ENCODE peak calls at places on chromosomes 5 and 9, in seven cellular contexts. One of them, this sample, is unnamed.
A peak's percentile ranks its signal among the peaks of the same experiment; 100 is the strongest.

GRCh38 chr5:43193171-43193951 is 1.3 kb downstream of the NIM1K start:
- DNase-seq in stimulated activated CD4-positive, alpha-beta T cell treated with anti-CD3 and anti-CD28 coated beads, Interleukin-12 subunit alpha, Interleukin-12 subunit beta, amount 100 ng/mL, for 4 hours: peak; percentile 25
- DNase-seq in NCI-H774: peak; percentile 48
- DNase-seq in B cell: peak; percentile 43
- DNase-seq in NCI-H748 treated with DMSO at 0.1 percent for 48 hours: peak; percentile 85
- DNase-seq in Calu3: no peak
- DNase-seq in HTR-8/SVneo: peak; percentile 95
- DNase-seq in this sample: no peak

GRCh38 chr9:69276775-69277174 is 48.2 kb upstream of the ENTREP1 start:
- DNase-seq in NCI-H774: no peak
- DNase-seq in NCI-H748 treated with DMSO at 0.1 percent for 48 hours: no peak
- DNase-seq in B cell: no peak
- DNase-seq in stimulated activated CD4-positive, alpha-beta T cell treated with anti-CD3 and anti-CD28 coated beads, Interleukin-12 subunit alpha, Interleukin-12 subunit beta, amount 100 ng/mL, for 4 hours: no peak
- DNase-seq in Calu3: no peak
- DNase-seq in HTR-8/SVneo: no peak
- DNase-seq in this sample: no peak

GRCh38 chr9:124040186-124040920 is 28.8 kb downstream of the LHX2 start:
- DNase-seq in NCI-H774: no peak
- DNase-seq in stimulated activated CD4-positive, alpha-beta T cell treated with anti-CD3 and anti-CD28 coated beads, Interleukin-12 subunit alpha, Interleukin-12 subunit beta, amount 100 ng/mL, for 4 hours: no peak
- DNase-seq in NCI-H748 treated with DMSO at 0.1 percent for 48 hours: no peak
- DNase-seq in HTR-8/SVneo: no peak
- DNase-seq in B cell: no peak
- DNase-seq in Calu3: no peak
- DNase-seq in this sample: no peak

GRCh38 chr5:138460032-138460693 is 5.1 kb upstream of the EGR1 start:
- DNase-seq in HTR-8/SVneo: no peak
- DNase-seq in NCI-H774: no peak
- DNase-seq in B cell: no peak
- DNase-seq in stimulated activated CD4-positive, alpha-beta T cell treated with anti-CD3 and anti-CD28 coated beads, Interleukin-12 subunit alpha, Interleukin-12 subunit beta, amount 100 ng/mL, for 4 hours: no peak
- DNase-seq in NCI-H748 treated with DMSO at 0.1 percent for 48 hours: no peak
- DNase-seq in Calu3: no peak
- DNase-seq in this sample: no peak

GRCh38 chr5:54148858-54149257 is 161.5 kb downstream of the ARL15 start:
- DNase-seq in HTR-8/SVneo: no peak
- DNase-seq in NCI-H774: no peak
- DNase-seq in Calu3: no peak
- DNase-seq in B cell: no peak
- DNase-seq in stimulated activated CD4-positive, alpha-beta T cell treated with anti-CD3 and anti-CD28 coated beads, Interleukin-12 subunit alpha, Interleukin-12 subunit beta, amount 100 ng/mL, for 4 hours: no peak
- DNase-seq in NCI-H748 treated with DMSO at 0.1 percent for 48 hours: peak; percentile 13
- DNase-seq in this sample: no peak

GRCh38 chr5:158382473-158382872 is 523.5 kb upstream of the CLINT1 start:
- DNase-seq in stimulated activated CD4-positive, alpha-beta T cell treated with anti-CD3 and anti-CD28 coated beads, Interleukin-12 subunit alpha, Interleukin-12 subunit beta, amount 100 ng/mL, for 4 hours: no peak
- DNase-seq in HTR-8/SVneo: peak; percentile 69
- DNase-seq in NCI-H774: no peak
- DNase-seq in NCI-H748 treated with DMSO at 0.1 percent for 48 hours: no peak
- DNase-seq in B cell: no peak
- DNase-seq in Calu3: peak; percentile 9
- DNase-seq in this sample: peak; percentile 27

GRCh38 chr5:149005077-149005892 is 57.6 kb downstream of the SH3TC2 start:
- DNase-seq in Calu3: peak; percentile 78
- DNase-seq in NCI-H748 treated with DMSO at 0.1 percent for 48 hours: no peak
- DNase-seq in stimulated activated CD4-positive, alpha-beta T cell treated with anti-CD3 and anti-CD28 coated beads, Interleukin-12 subunit alpha, Interleukin-12 subunit beta, amount 100 ng/mL, for 4 hours: no peak
- DNase-seq in B cell: no peak
- DNase-seq in HTR-8/SVneo: no peak
- DNase-seq in NCI-H774: no peak
- DNase-seq in this sample: no peak

GRCh38 chr9:108784128-108784490 is 71.7 kb downstream of the ACTL7B start:
- DNase-seq in stimulated activated CD4-positive, alpha-beta T cell treated with anti-CD3 and anti-CD28 coated beads, Interleukin-12 subunit alpha, Interleukin-12 subunit beta, amount 100 ng/mL, for 4 hours: no peak
- DNase-seq in Calu3: no peak
- DNase-seq in HTR-8/SVneo: no peak
- DNase-seq in B cell: no peak
- DNase-seq in NCI-H748 treated with DMSO at 0.1 percent for 48 hours: no peak
- DNase-seq in NCI-H774: no peak
- DNase-seq in this sample: no peak

GRCh38 chr5:74647096-74647495 is 6.6 kb upstream of the ENC1 start:
- DNase-seq in NCI-H774: no peak
- DNase-seq in HTR-8/SVneo: no peak
- DNase-seq in B cell: no peak
- DNase-seq in NCI-H748 treated with DMSO at 0.1 percent for 48 hours: peak; percentile 94
- DNase-seq in stimulated activated CD4-positive, alpha-beta T cell treated with anti-CD3 and anti-CD28 coated beads, Interleukin-12 subunit alpha, Interleukin-12 subunit beta, amount 100 ng/mL, for 4 hours: no peak
- DNase-seq in Calu3: no peak
- DNase-seq in this sample: no peak

GRCh38 chr5:71703941-71704340 is 15.1 kb upstream of the CARTPT start:
- DNase-seq in HTR-8/SVneo: no peak
- DNase-seq in stimulated activated CD4-positive, alpha-beta T cell treated with anti-CD3 and anti-CD28 coated beads, Interleukin-12 subunit alpha, Interleukin-12 subunit beta, amount 100 ng/mL, for 4 hours: no peak
- DNase-seq in NCI-H774: no peak
- DNase-seq in Calu3: no peak
- DNase-seq in NCI-H748 treated with DMSO at 0.1 percent for 48 hours: no peak
- DNase-seq in B cell: no peak
- DNase-seq in this sample: no peak

GRCh38 chr5:136891601-136892000 is 526.3 kb upstream of the TRPC7 start:
- DNase-seq in stimulated activated CD4-positive, alpha-beta T cell treated with anti-CD3 and anti-CD28 coated beads, Interleukin-12 subunit alpha, Interleukin-12 subunit beta, amount 100 ng/mL, for 4 hours: no peak
- DNase-seq in NCI-H774: no peak
- DNase-seq in HTR-8/SVneo: no peak
- DNase-seq in Calu3: no peak
- DNase-seq in B cell: no peak
- DNase-seq in NCI-H748 treated with DMSO at 0.1 percent for 48 hours: no peak
- DNase-seq in this sample: no peak

GRCh38 chr9:130599625-130600024 is 20.2 kb downstream of the FUBP3 start:
- DNase-seq in HTR-8/SVneo: no peak
- DNase-seq in B cell: no peak
- DNase-seq in NCI-H774: no peak
- DNase-seq in NCI-H748 treated with DMSO at 0.1 percent for 48 hours: no peak
- DNase-seq in stimulated activated CD4-positive, alpha-beta T cell treated with anti-CD3 and anti-CD28 coated beads, Interleukin-12 subunit alpha, Interleukin-12 subunit beta, amount 100 ng/mL, for 4 hours: no peak
- DNase-seq in Calu3: no peak
- DNase-seq in this sample: no peak

GRCh38 chr5:81779125-81779934 is 28.4 kb upstream of the SSBP2 start:
- DNase-seq in HTR-8/SVneo: no peak
- DNase-seq in B cell: peak; percentile 31
- DNase-seq in NCI-H774: no peak
- DNase-seq in Calu3: peak; percentile 33
- DNase-seq in stimulated activated CD4-positive, alpha-beta T cell treated with anti-CD3 and anti-CD28 coated beads, Interleukin-12 subunit alpha, Interleukin-12 subunit beta, amount 100 ng/mL, for 4 hours: peak; percentile 6
- DNase-seq in NCI-H748 treated with DMSO at 0.1 percent for 48 hours: no peak
- DNase-seq in this sample: no peak

GRCh38 chr9:137917116-137917515 is 39.5 kb downstream of the CACNA1B start:
- DNase-seq in B cell: no peak
- DNase-seq in Calu3: no peak
- DNase-seq in stimulated activated CD4-positive, alpha-beta T cell treated with anti-CD3 and anti-CD28 coated beads, Interleukin-12 subunit alpha, Interleukin-12 subunit beta, amount 100 ng/mL, for 4 hours: no peak
- DNase-seq in NCI-H774: no peak
- DNase-seq in NCI-H748 treated with DMSO at 0.1 percent for 48 hours: no peak
- DNase-seq in HTR-8/SVneo: no peak
- DNase-seq in this sample: no peak

GRCh38 chr5:32713396-32714381 is 2.6 kb downstream of the NPR3 start:
- DNase-seq in NCI-H748 treated with DMSO at 0.1 percent for 48 hours: no peak
- DNase-seq in Calu3: peak; percentile 43
- DNase-seq in HTR-8/SVneo: no peak
- DNase-seq in stimulated activated CD4-positive, alpha-beta T cell treated with anti-CD3 and anti-CD28 coated beads, Interleukin-12 subunit alpha, Interleukin-12 subunit beta, amount 100 ng/mL, for 4 hours: no peak
- DNase-seq in NCI-H774: no peak
- DNase-seq in B cell: peak; percentile 33
- DNase-seq in this sample: peak; percentile 57

GRCh38 chr5:83900307-83900706 is 179.7 kb upstream of the HAPLN1 start:
- DNase-seq in HTR-8/SVneo: no peak
- DNase-seq in NCI-H748 treated with DMSO at 0.1 percent for 48 hours: no peak
- DNase-seq in stimulated activated CD4-positive, alpha-beta T cell treated with anti-CD3 and anti-CD28 coated beads, Interleukin-12 subunit alpha, Interleukin-12 subunit beta, amount 100 ng/mL, for 4 hours: no peak
- DNase-seq in B cell: no peak
- DNase-seq in Calu3: no peak
- DNase-seq in NCI-H774: no peak
- DNase-seq in this sample: no peak

This sample was measured in 8988T.